ENCODE peak calls at places on chromosomes 13 and 19, in four cellular contexts. S is choroid plexus epithelial cell, X is brain microvascular endothelial cell, L is GM18507. W is an unnamed sample.

GRCh38 chr13:81302677-81303076 is 961.8 kb upstream of the SPRY2 start:
- DNase-seq in L (no peak), S (no peak), X (no peak), W (no peak)

GRCh38 chr13:110746443-110746842 is 32.9 kb downstream of the ING1 start:
- DNase-seq in L (no peak), X (no peak), S (peak), W (no peak)

GRCh38 chr19:14405380-14405757 is 13.8 kb downstream of the DDX39A start:
- DNase-seq in L (no peak), X (no peak), S (no peak), W (no peak)

GRCh38 chr13:89163081-89163480 is 1491.9 kb downstream of the SLITRK5 start:
- DNase-seq in L (no peak), S (no peak), X (no peak), W (no peak)

GRCh38 chr13:105814219-105814901 is 721.1 kb downstream of the EFNB2 start:
- DNase-seq in S (no peak), L (no peak), X (no peak), W (no peak)

GRCh38 chr19:15404097-15404779 is 14.6 kb downstream of the AKAP8L start:
- DNase-seq in X (no peak), S (no peak), L (no peak), W (no peak)

GRCh38 chr19:15379996-15380647 is 535 bp upstream of the AKAP8 start:
- DNase-seq in S (peak), L (no peak), X (peak), W (peak)

GRCh38 chr13:111652676-111653075 is 332.2 kb downstream of the TEX29 start:
- DNase-seq in L (no peak), X (no peak), S (no peak), W (no peak)

GRCh38 chr13:33034061-33034460 is 17.8 kb downstream of the KL start:
- DNase-seq in L (no peak), X (no peak), S (no peak), W (no peak)

GRCh38 chr13:26531751-26532150 is 25.7 kb upstream of the WASF3 start:
- DNase-seq in S (no peak), X (no peak), L (no peak), W (no peak)

GRCh38 chr13:75258159-75258782 is 223.7 kb downstream of the TBC1D4 start:
- DNase-seq in X (no peak), S (peak), L (no peak), W (peak)

GRCh38 chr19:46696052-46696451 is 20.9 kb downstream of the PRKD2 start:
- DNase-seq in S (no peak), X (no peak), L (no peak), W (no peak)

GRCh38 chr19:45123440-45123850 is 30.5 kb downstream of the PPP1R37 start:
- DNase-seq in X (no peak), S (peak), L (no peak), W (no peak)

GRCh38 chr13:107770541-107770940 is 444.8 kb downstream of the LIG4 start:
- DNase-seq in S (no peak), L (no peak), X (no peak), W (no peak)

GRCh38 chr19:16940626-16941025 is 51.8 kb downstream of the F2RL3 start:
- DNase-seq in S (no peak), X (no peak), L (no peak), W (no peak)

GRCh38 chr19:40756502-40757110 is 5.6 kb downstream of the SNRPA start:
- DNase-seq in X (no peak), L (no peak), S (no peak), W (no peak)

GRCh38 chr19:16208064-16208759 is 10.5 kb downstream of the AP1M1 start:
- DNase-seq in X (no peak), L (no peak), S (no peak), W (no peak)

GRCh38 chr13:93144031-93144430 is 82.6 kb upstream of the GPC6 start:
- DNase-seq in S (no peak), X (no peak), L (no peak), W (no peak)

GRCh38 chr19:1455336-1456120 is 5.6 kb downstream of the APC2 start:
- DNase-seq in X (peak), S (peak), L (peak), W (no peak)

GRCh38 chr19:10636304-10636972 is 11.1 kb downstream of the SLC44A2 start:
- DNase-seq in S (no peak), X (no peak), L (no peak), W (no peak)

GRCh38 chr19:37466277-37466797 is 907 bp downstream of the ZNF569 start:
- DNase-seq in S (no peak), L (no peak), X (no peak), W (no peak)

GRCh38 chr19:15421136-15421535 is 2.3 kb upstream of the AKAP8L start:
- DNase-seq in L (no peak), S (no peak), X (no peak), W (no peak)

GRCh38 chr13:50576156-50576555 is 267.3 kb downstream of the DLEU7 start:
- DNase-seq in L (no peak), X (no peak), S (no peak), W (no peak)

GRCh38 chr13:50152224-50152623 is 137.0 kb downstream of the KCNRG start:
- DNase-seq in X (no peak), L (no peak), S (peak), W (no peak)

GRCh38 chr13:45718992-45719391 is 16.9 kb downstream of the CBY2 start:
- DNase-seq in X (no peak), L (no peak), S (peak), W (no peak)

GRCh38 chr13:45162194-45162593 is 38.7 kb downstream of the KCTD4 start:
- DNase-seq in L (no peak), X (no peak), S (peak), W (no peak)

GRCh38 chr13:50645092-50645491 is 198.4 kb downstream of the DLEU7 start:
- DNase-seq in L (no peak), S (peak), X (peak), W (no peak)

GRCh38 chr13:99911069-99911964 is 60.2 kb downstream of the ZIC5 start:
- DNase-seq in S (no peak), L (no peak), X (no peak), W (no peak)

GRCh38 chr13:30708541-30708940 is 26.8 kb upstream of the ALOX5AP start:
- DNase-seq in S (peak), L (no peak), X (peak), W (no peak)

GRCh38 chr19:16285769-16286564 is 38.7 kb upstream of the KLF2 start:
- DNase-seq in S (no peak), L (no peak), X (no peak), W (no peak)

GRCh38 chr13:103324641-103325040 is 258.4 kb upstream of the SLC10A2 start:
- DNase-seq in X (no peak), L (no peak), S (no peak), W (no peak)

GRCh38 chr13:30293995-30294394 is 13.4 kb downstream of the KATNAL1 start:
- DNase-seq in X (no peak), S (no peak), L (no peak), W (no peak)

GRCh38 chr19:4059931-4060620 is 6.6 kb downstream of the ZBTB7A start:
- DNase-seq in X (no peak), L (no peak), S (no peak), W (no peak)

GRCh38 chr13:21913010-21913409 is 242.1 kb downstream of the FGF9 start:
- DNase-seq in X (no peak), L (no peak), S (no peak), W (no peak)

W was measured in GM12864.